ENCODE peak calls at places on chromosomes 4 and X, in four cellular contexts. G is activated naive CD4-positive, alpha-beta T cell treated with anti-CD3 and anti-CD28 coated beads, Interleukin-2, amount 50 U/mL, for 16 hours; P is GM13976; U is stimulated activated CD4-positive, alpha-beta T cell treated with anti-CD3 and anti-CD28 coated beads, Interleukin-1b, Interleukin-23, amount 100 ng/mL, for 24 hours. E is an unnamed sample.

GRCh38 chr4:57291911-57292310 is 181.7 kb upstream of the IGFBP7 start:
- DNase-seq in G (no peak), P (no peak), U (no peak), E (no peak)

GRCh38 chr4:5824635-5825034 is 68.3 kb downstream of the CRMP1 start:
- DNase-seq in G (no peak), P (peak), U (no peak), E (no peak)

GRCh38 chr4:4410271-4410670 is 23.4 kb downstream of the NSG1 start:
- DNase-seq in G (no peak), P (no peak), U (no peak), E (no peak)

GRCh38 chr4:8200302-8200975 is 1.3 kb downstream of the SH3TC1 start:
- DNase-seq in G (peak), P (peak), U (no peak), E (peak)

GRCh38 chr4:16820304-16820703 is 78.1 kb downstream of the LDB2 start:
- DNase-seq in G (no peak), P (no peak), U (no peak), E (no peak)

GRCh38 chrX:31147175-31147574 is 75.3 kb upstream of the FTHL17 start:
- DNase-seq in G (no peak), P (no peak), U (no peak), E (no peak)

GRCh38 chrX:47936940-47937317 is 66.9 kb downstream of the ZNF182 start:
- DNase-seq in G (no peak), P (no peak), U (no peak), E (no peak)

GRCh38 chrX:68699960-68700746 is 52.7 kb downstream of the STARD8 start:
- DNase-seq in G (no peak), P (no peak), U (no peak), E (no peak)

GRCh38 chr4:124135409-124135813 is 577.1 kb downstream of the ANKRD50 start:
- DNase-seq in G (no peak), P (no peak), U (no peak), E (no peak)

GRCh38 chr4:178136736-178137345 is 694.6 kb upstream of the AGA start:
- DNase-seq in G (no peak), P (no peak), U (no peak), E (no peak)

GRCh38 chrX:19629541-19629940 is 114.2 kb upstream of the MAP3K15 start:
- DNase-seq in G (no peak), P (peak), U (no peak), E (no peak)

GRCh38 chr4:83360018-83360417 is 25.4 kb upstream of the HPSE start:
- DNase-seq in G (no peak), P (no peak), U (no peak), E (no peak)

GRCh38 chrX:14501312-14501711 is 28.0 kb upstream of the GLRA2 start:
- DNase-seq in G (no peak), P (no peak), U (no peak), E (no peak)

GRCh38 chrX:153592966-153593688 is 5.8 kb downstream of the CCNQ start:
- DNase-seq in G (no peak), P (no peak), U (no peak), E (no peak)

GRCh38 chr4:99052902-99053301 is 35.7 kb downstream of the ADH5 start:
- DNase-seq in G (no peak), P (no peak), U (no peak), E (no peak)

GRCh38 chr4:16360694-16361262 is 134.5 kb upstream of the TAPT1 start:
- DNase-seq in G (no peak), P (no peak), U (no peak), E (no peak)

GRCh38 chr4:107757860-107758476 is 37.9 kb upstream of the PAPSS1 start:
- DNase-seq in G (no peak), P (no peak), U (no peak), E (no peak)

GRCh38 chrX:25052798-25053534 is 37.2 kb upstream of the ARX start:
- DNase-seq in G (no peak), P (no peak), U (no peak), E (no peak)

GRCh38 chr4:76948441-76949292 is 885 bp upstream of the SEPTIN11 start:
- DNase-seq in G (peak), P (peak), U (peak), E (peak)

GRCh38 chr4:184275766-184276165 is 58.1 kb upstream of the ENPP6 start:
- DNase-seq in G (no peak), P (no peak), U (no peak), E (no peak)

GRCh38 chr4:3880595-3881120 is 114.5 kb downstream of the ADRA2C start:
- DNase-seq in G (peak), P (peak), U (peak), E (peak)

GRCh38 chr4:142264961-142265360 is 581.1 kb downstream of the INPP4B start:
- DNase-seq in G (no peak), P (no peak), U (no peak), E (no peak)

GRCh38 chrX:8845060-8845459 is 43.9 kb upstream of the FAM9A start:
- DNase-seq in G (no peak), P (no peak), U (no peak), E (no peak)

GRCh38 chrX:39764441-39764914 is 333.3 kb downstream of the BCOR start:
- DNase-seq in G (no peak), P (no peak), U (no peak), E (no peak)

GRCh38 chr4:20178902-20179576 is 72.7 kb upstream of the SLIT2 start:
- DNase-seq in G (no peak), P (no peak), U (no peak), E (no peak)

E was measured in transverse colon.